ENCODE peak calls at places on chromosomes 7 and 10, in four cellular contexts. K, M, S and J are unnamed samples.

GRCh38 chr7:149252378-149252777 is 9.6 kb upstream of the ZNF783 start:
- DNase-seq in K (no peak), M (no peak), S (no peak), J (no peak)

GRCh38 chr7:38846280-38846679 is 62.7 kb downstream of the VPS41 start:
- DNase-seq in K (no peak), M (no peak), S (peak; percentile 12), J (no peak)

GRCh38 chr7:53657586-53657985 is 622.2 kb downstream of the POM121L12 start:
- DNase-seq in K (no peak), M (no peak), S (no peak), J (no peak)

GRCh38 chr7:18515067-18515466 is 19.5 kb downstream of the HDAC9 start:
- DNase-seq in K (no peak), M (no peak), S (no peak), J (no peak)

GRCh38 chr7:73449422-73449821 is 15.8 kb downstream of the FZD9 start:
- DNase-seq in K (no peak), M (no peak), S (no peak), J (no peak)

GRCh38 chr7:117755136-117755535 is 118.1 kb downstream of the CTTNBP2 start:
- DNase-seq in K (no peak), M (no peak), S (no peak), J (no peak)

GRCh38 chr10:105206616-105207015 is 565.5 kb downstream of the SORCS3 start:
- DNase-seq in K (no peak), M (no peak), S (no peak), J (no peak)

GRCh38 chr7:44473295-44473694 is 17.2 kb downstream of the NUDCD3 start:
- DNase-seq in K (no peak), M (no peak), S (peak; percentile 92), J (no peak)

GRCh38 chr7:6436385-6436685 is 11.4 kb downstream of the DAGLB start:
- DNase-seq in K (no peak), M (no peak), S (no peak), J (no peak)

GRCh38 chr10:73771722-73772279 is 10.0 kb upstream of the CHCHD1 start:
- DNase-seq in K (peak; percentile 48), M (no peak), S (peak; percentile 27), J (no peak)

GRCh38 chr10:33279276-33279675 is 55.2 kb downstream of the NRP1 start:
- DNase-seq in K (no peak), M (no peak), S (no peak), J (no peak)

GRCh38 chr10:78913219-78914059 is 155.3 kb upstream of the ZMIZ1 start:
- DNase-seq in K (no peak), M (no peak), S (peak; percentile 86), J (peak; percentile 51)

GRCh38 chr7:102042016-102042656 is 224.7 kb downstream of the CUX1 start:
- DNase-seq in K (peak; percentile 76), M (no peak), S (peak; percentile 59), J (no peak)

GRCh38 chr10:102344067-102344466 is 51.4 kb upstream of the NFKB2 start:
- DNase-seq in K (no peak), M (no peak), S (no peak), J (no peak)

GRCh38 chr10:51244739-51245138 is 170.5 kb downstream of the PRKG1 start:
- DNase-seq in K (no peak), M (no peak), S (no peak), J (no peak)

DNA sequence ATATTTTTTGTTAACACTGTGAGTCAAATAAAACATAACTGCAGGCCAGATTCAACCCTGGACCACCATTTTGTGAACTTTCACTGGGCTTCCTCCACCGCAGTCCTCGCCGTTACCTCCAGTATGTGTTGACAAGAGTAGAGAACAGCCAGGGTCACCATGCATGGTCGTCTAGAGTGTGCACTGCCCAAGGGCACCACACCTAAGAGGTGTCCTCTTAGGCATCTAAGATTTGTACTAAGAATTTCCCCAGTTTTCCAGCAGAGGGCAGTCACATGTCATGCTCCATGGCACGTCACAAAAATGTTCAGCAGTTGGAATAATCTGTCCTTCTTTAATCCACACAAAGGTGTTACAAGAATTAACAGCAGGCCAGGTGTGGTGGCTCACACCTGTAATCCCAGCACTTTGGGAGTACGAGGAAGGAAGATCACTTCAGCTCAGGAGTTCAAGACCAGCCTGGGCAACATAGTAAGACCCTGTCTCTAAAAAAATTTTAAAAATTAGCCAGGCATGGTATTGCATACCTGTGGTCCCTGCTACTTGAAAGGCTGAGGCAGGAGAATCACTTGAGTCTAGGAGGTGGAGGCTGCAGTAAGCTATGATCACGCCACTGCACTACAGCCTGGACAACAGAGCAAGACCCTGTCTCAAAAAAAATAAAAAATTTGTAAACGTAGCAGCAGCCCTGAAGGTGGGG is 71.2 kb upstream of the FOXK1 start:
- DNase-seq in K (peak; percentile 73), M (peak; percentile 61), S (peak; percentile 74), J (peak; percentile 77)
- TF ChIP-seq ELF1 in K (no peak), M (no peak), S (no peak), J (no peak)

DNA sequence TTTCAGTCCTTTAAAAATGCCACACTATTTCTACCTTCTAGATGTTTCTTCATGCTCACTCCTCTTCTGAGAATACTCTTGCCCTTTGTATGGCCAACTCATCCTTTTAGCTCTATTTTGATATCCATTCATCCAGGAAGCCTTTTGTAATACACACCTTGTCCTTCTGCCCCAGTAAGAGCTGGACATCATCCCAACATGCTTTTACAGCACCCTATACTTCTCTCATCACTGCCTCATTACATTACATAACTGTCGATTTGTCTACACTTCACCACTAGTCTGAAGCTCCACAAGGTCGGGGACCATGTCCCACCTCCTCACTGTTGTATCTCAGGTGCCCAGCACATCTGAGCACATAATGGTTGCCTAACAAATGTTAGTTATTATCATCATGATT is 29.2 kb downstream of the PRR15 start:
- DNase-seq in K (no peak), M (no peak), S (no peak), J (no peak)
- TF ChIP-seq ELF1 in K (no peak), M (no peak), S (no peak), J (no peak)

GRCh38 chr7:34453150-34453549 is 204.9 kb upstream of the NPSR1 start:
- DNase-seq in K (no peak), M (no peak), S (no peak), J (no peak)
- TF ChIP-seq ELF1 in K (no peak), M (no peak), S (no peak), J (no peak)

DNA sequence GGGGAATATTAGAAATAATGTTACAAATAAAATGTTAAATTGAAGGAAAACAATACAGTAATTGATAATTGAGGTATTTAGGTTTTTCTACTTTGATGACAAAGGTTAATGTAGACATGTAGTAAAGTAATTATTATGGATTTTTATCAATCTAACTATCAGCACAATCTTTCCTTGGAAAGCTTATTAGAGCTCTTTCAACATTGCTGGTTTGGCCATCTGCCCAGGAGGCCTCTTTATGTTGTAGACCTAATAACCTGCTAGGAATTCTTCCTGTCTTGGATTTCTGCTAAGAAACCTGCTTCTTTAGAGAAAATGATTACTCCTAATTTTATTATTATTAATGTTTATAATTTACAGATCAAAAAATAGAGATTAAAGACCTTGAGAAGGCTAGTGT is 78.9 kb downstream of the CHRM2 start:
- DNase-seq in K (no peak), M (no peak), S (no peak), J (no peak)
- TF ChIP-seq ELF1 in K (no peak), M (no peak), S (no peak), J (no peak)

DNA sequence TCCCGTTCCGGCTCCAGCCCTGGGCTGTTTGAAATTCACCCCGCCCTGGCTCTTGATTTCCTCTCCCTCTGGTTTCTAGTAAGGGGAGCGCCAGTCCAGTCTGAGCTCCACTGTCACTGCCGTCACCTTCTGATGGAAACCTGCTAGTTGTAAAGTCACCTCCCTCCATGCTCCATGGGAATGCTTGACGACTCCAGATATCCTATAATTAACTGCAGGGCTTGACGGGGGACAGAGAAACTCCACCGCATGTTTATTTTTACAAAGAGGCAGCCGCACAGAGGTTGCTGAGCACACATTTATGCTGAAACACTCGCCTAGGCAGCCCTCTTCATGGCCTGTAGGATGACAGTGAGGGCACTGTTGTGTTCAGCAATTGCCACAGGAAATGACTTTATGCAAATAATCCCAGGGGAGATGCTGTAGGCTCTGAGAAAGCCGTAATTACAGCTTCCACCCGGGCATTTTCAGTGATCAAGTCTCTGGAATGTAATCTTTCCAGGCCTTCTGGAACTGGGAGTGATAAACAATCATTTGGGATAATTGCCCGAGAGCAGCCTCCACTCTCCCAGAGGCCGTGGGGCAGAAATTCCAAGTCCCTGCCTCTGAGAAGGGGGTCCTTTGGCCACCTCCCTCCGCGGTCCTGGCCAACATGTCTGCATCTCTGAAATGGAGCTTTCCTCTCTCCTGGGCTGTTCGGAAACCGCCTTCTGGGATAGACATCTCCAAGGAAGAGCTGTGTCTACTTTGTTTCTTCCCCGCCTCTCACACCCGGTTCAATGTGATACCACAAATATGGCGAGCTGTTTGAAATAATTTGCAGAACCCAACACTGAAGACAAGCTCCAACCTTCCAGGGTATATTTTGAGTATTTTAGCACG is 300.5 kb downstream of the KLF6 start:
- DNase-seq in K (no peak), M (no peak), S (no peak), J (no peak)
- TF ChIP-seq ELF1 in K (no peak), M (no peak), S (no peak), J (no peak)

GRCh38 chr7:107890493-107890961 is 456 bp upstream of the DLD start:
- DNase-seq in K (no peak), M (no peak), S (no peak), J (peak; percentile 65)
- TF ChIP-seq ELF1 in K (no peak), M (peak; percentile 11), S (no peak), J (no peak)

GRCh38 chr10:118337356-118337755 is 4.8 kb downstream of the FAM204A start:
- DNase-seq in K (no peak), M (no peak), S (no peak), J (no peak)
- TF ChIP-seq ELF1 in K (no peak), M (no peak), S (no peak), J (no peak)

DNA sequence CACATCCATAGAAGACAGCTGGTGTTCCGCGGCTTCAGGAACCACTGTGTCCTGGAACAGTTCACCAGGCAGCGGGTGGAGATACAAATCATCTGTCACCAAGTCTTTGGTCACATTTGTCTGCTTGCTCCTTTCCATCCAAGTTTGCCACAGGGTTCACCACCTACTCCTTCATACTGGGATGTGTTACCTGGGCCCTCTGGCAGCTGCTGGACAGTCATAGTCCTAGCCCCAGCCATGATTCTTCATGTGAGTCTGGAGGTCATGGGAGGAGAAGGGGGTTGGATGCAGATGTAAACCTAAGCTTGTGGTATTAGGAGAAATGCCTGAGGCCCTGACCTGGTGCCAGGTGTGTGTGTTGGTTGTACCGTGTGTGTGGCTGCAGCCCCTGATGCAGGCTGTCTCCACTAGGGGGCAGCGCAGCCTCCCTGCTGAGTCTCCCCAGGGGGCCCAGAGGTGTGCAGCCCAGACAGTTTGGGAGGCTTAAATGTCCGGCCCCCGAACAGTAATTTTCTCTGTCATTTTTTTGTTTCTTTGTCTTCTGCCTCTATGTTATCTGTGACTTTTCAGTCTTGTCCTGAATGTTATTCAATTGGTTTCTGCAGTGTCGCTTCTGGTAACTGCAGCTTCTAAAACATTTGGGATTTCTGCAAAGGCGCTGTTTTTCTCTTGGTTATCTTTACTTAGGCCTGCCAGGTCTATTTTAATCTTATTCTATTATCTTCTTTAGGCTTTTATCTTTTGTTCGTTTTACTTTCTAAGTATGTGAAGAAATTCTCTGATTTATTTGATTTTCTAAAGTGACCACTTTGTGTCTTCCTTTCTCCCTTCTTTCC is 14.8 kb downstream of the NPS start:
- DNase-seq in K (peak; percentile 24), M (peak; percentile 29), S (no peak), J (peak; percentile 61)
- TF ChIP-seq ELF1 in K (no peak), M (no peak), S (no peak), J (no peak)